ENCODE peak calls at places on chromosomes 7 and 10, in eight cellular contexts. H, B, A, M, F, L, R and K are unnamed samples.
A peak's percentile ranks its signal among the peaks of the same experiment; 100 is the strongest.

GRCh38 chr7:27636326-27637006 is 26.2 kb downstream of the HIBADH start:
- DNase-seq in H (no peak), B (no peak), A (no peak), M (no peak), F (no peak), L (no peak), R (no peak), K (peak; percentile 84)

GRCh38 chr7:48097511-48098231 is 8.6 kb downstream of the UPP1 start:
- DNase-seq in H (no peak), B (no peak), A (no peak), M (no peak), F (no peak), L (no peak), R (no peak), K (no peak)

GRCh38 chr7:126690104-126690503 is 562.6 kb downstream of the GRM8 start:
- DNase-seq in H (no peak), B (no peak), A (no peak), M (no peak), F (no peak), L (no peak), R (no peak), K (no peak)

GRCh38 chr7:151138541-151138910 is 29.0 kb downstream of the GBX1 start:
- DNase-seq in H (no peak), B (peak; percentile 40), A (peak; percentile 29), M (no peak), F (no peak), L (no peak), R (no peak), K (no peak)

GRCh38 chr10:49116509-49117365 is 1.4 kb upstream of the VSTM4 start:
- DNase-seq in H (no peak), B (no peak), A (no peak), M (no peak), F (no peak), L (no peak), R (no peak), K (no peak)

GRCh38 chr7:20786779-20787651 is at the start of gene SP8:
- DNase-seq in H (peak; percentile 60), B (no peak), A (peak; percentile 53), M (no peak), F (no peak), L (peak; percentile 32), R (no peak), K (no peak)

GRCh38 chr10:88989824-88990527 is 622 bp upstream of the FAS start:
- DNase-seq in H (no peak), B (no peak), A (no peak), M (no peak), F (peak; percentile 50), L (no peak), R (no peak), K (peak; percentile 97)

GRCh38 chr10:87861953-87862643 is 1.2 kb downstream of the KLLN start:
- DNase-seq in H (peak; percentile 98), B (peak; percentile 99), A (peak; percentile 90), M (peak; percentile 98), F (peak; percentile 92), L (peak; percentile 98), R (peak; percentile 83), K (peak; percentile 99)

GRCh38 chr7:45659496-45660139 is 85.5 kb downstream of the ADCY1 start:
- DNase-seq in H (no peak), B (no peak), A (no peak), M (no peak), F (no peak), L (no peak), R (no peak), K (no peak)

GRCh38 chr7:135517060-135517459 is 7.2 kb upstream of the CNOT4 start:
- DNase-seq in H (no peak), B (no peak), A (no peak), M (no peak), F (no peak), L (no peak), R (no peak), K (no peak)

GRCh38 chr7:17523813-17524741 is 225.6 kb downstream of the AHR start:
- DNase-seq in H (peak; percentile 46), B (peak; percentile 80), A (no peak), M (no peak), F (peak; percentile 68), L (peak; percentile 84), R (no peak), K (peak; percentile 97)

DNA sequence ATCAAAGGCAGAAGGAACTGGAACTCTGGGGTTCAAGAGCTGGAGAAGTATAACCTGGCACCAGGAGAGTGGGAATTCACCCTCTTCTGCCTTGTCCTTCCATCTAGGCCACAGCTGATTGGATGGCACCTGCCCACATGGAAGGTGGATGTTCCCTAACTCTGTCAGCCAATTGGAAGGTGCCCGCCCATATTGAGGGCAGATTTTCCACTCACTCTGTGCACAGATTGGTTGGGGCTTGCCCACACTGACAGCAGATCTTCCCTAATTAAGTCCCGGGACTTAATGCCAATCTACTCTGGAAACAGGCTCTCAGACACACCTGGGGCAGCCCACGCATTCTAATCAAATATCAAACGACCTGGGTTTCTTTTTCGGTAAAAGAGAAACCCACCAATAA is 1142.3 kb upstream of the CELF2 start:
- DNase-seq in H (no peak), B (no peak), A (no peak), M (no peak), F (no peak), L (no peak), R (no peak), K (no peak)
- H3K4me3 ChIP-seq in H (no peak overlapping the region), B (no peak overlapping the region), A (no peak overlapping the region), M (no peak overlapping the region), F (no peak overlapping the region), L (no peak overlapping the region), R (no peak overlapping the region), K (no peak overlapping the region)

GRCh38 chr10:77887631-77888355 is 38.8 kb downstream of the DLG5 start:
- DNase-seq in H (no peak), B (no peak), A (no peak), M (no peak), F (no peak), L (peak; percentile 40), R (no peak), K (peak; percentile 15)

GRCh38 chr10:77890097-77890496 is 36.5 kb downstream of the DLG5 start:
- DNase-seq in H (no peak), B (no peak), A (no peak), M (no peak), F (no peak), L (no peak), R (no peak), K (no peak)

GRCh38 chr10:77889277-77889903 is 37.2 kb downstream of the DLG5 start:
- DNase-seq in H (peak; percentile 80), B (peak; percentile 83), A (peak; percentile 73), M (no peak), F (no peak), L (peak; percentile 71), R (no peak), K (no peak)

GRCh38 chr10:77886795-77887355 is 39.7 kb downstream of the DLG5 start:
- DNase-seq in H (no peak), B (no peak), A (no peak), M (no peak), F (no peak), L (peak; percentile 57), R (no peak), K (no peak)

DNA sequence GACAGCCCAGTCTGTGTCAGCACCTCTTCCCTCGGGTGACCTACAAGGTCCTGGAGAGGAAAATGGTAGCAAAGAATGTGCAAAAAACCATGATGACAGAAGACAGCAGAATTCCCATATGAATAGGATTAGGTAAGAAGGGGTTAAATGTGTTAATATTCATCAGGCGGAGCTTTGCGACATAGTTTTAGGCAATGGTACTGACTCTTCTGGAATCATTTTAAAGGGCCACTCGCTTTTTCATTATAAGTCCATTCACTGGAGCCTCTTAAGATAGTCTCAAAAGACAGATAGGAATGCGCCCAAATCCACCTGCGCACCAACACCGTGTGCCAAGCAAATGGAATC is 38.2 kb downstream of the DLG5 start:
- DNase-seq in H (no peak), B (no peak), A (no peak), M (no peak), F (no peak), L (no peak), R (no peak), K (peak; percentile 35)
- H3K4me3 ChIP-seq in H (no peak overlapping the region), B (peak overlapping the region; percentile 19), A (peak overlapping the region; percentile 54), M (no peak overlapping the region), F (no peak overlapping the region), L (no peak overlapping the region), R (no peak overlapping the region), K (no peak overlapping the region)

GRCh38 chr10:11176746-11177145 is 159.1 kb downstream of the CELF2 start:
- DNase-seq in H (no peak), B (no peak), A (no peak), M (no peak), F (no peak), L (peak; percentile 44), R (no peak), K (no peak)

GRCh38 chr10:11179231-11180105 is 161.8 kb downstream of the CELF2 start:
- DNase-seq in H (no peak), B (no peak), A (no peak), M (no peak), F (no peak), L (no peak), R (no peak), K (no peak)

GRCh38 chr10:11180228-11180627 is 162.6 kb downstream of the CELF2 start:
- DNase-seq in H (no peak), B (peak; percentile 69), A (no peak), M (peak; percentile 42), F (no peak), L (peak; percentile 30), R (no peak), K (no peak)

GRCh38 chr10:11177926-11178453 is 160.3 kb downstream of the CELF2 start:
- DNase-seq in H (no peak), B (no peak), A (no peak), M (peak; percentile 56), F (no peak), L (no peak), R (no peak), K (peak; percentile 5)

GRCh38 chr10:11178606-11179221 is 161.0 kb downstream of the CELF2 start:
- DNase-seq in H (peak; percentile 47), B (no peak), A (no peak), M (peak; percentile 69), F (peak; percentile 82), L (peak; percentile 71), R (peak; percentile 52), K (peak; percentile 64)
- H3K4me3 ChIP-seq in H (no peak overlapping the region), B (peak overlapping the region; percentile 22), A (peak overlapping the region; percentile 1), M (no peak overlapping the region), F (no peak overlapping the region), L (no peak overlapping the region), R (no peak overlapping the region), K (no peak overlapping the region)

GRCh38 chr10:69572159-69573055 is 815 bp downstream of the NEUROG3 start:
- DNase-seq in H (no peak), B (no peak), A (no peak), M (no peak), F (no peak), L (no peak), R (no peak), K (peak; percentile 4)

GRCh38 chr10:69573056-69573806 is at the start of gene NEUROG3:
- DNase-seq in H (no peak), B (no peak), A (no peak), M (peak; percentile 61), F (no peak), L (no peak), R (no peak), K (no peak)

GRCh38 chr10:69576334-69577011 is 3.3 kb upstream of the NEUROG3 start:
- DNase-seq in H (no peak), B (no peak), A (no peak), M (no peak), F (peak; percentile 5), L (no peak), R (no peak), K (no peak)

GRCh38 chr10:69575164-69575722 is 2.0 kb upstream of the NEUROG3 start:
- DNase-seq in H (no peak), B (no peak), A (no peak), M (no peak), F (no peak), L (no peak), R (no peak), K (no peak)

GRCh38 chr10:69574571-69574978 is 1.4 kb upstream of the NEUROG3 start:
- DNase-seq in H (no peak), B (no peak), A (no peak), M (no peak), F (no peak), L (no peak), R (no peak), K (no peak)
- H3K4me3 ChIP-seq in H (no peak overlapping the region), B (no peak overlapping the region), A (peak overlapping the region; percentile 43), M (no peak overlapping the region), F (no peak overlapping the region), L (no peak overlapping the region), R (no peak overlapping the region), K (no peak overlapping the region)